ENCODE peak calls at places on chromosomes 6 and 20, in seven cellular contexts. G is IMR-90, H is neuronal stem cell, W is mesendoderm, Z is H1, X is H9, L is trophoblast cell. V is an unnamed sample.

GRCh38 chr20:805713-806112 is 27.8 kb upstream of the FAM110A start:
- DNase-seq in X (no peak), H (peak; percentile 43), Z (no peak), W (peak; percentile 71), G (peak; percentile 12), L (no peak), V (peak; percentile 19)

GRCh38 chr20:32517914-32518592 is 67.1 kb downstream of the NOL4L start:
- DNase-seq in G (no peak), H (no peak), Z (no peak), W (no peak), L (no peak), X (no peak), V (no peak)

GRCh38 chr6:134729590-134729989 is 220.3 kb downstream of the ALDH8A1 start:
- DNase-seq in Z (no peak), H (no peak), G (peak; percentile 29), L (no peak), W (peak; percentile 15), X (no peak), V (no peak)

GRCh38 chr6:160137130-160137988 is 15.7 kb downstream of the SLC22A1 start:
- DNase-seq in G (no peak), X (no peak), L (no peak), W (peak; percentile 31), H (no peak), Z (no peak), V (no peak)

GRCh38 chr6:28922841-28923317 is 906 bp downstream of the TRIM27 start:
- DNase-seq in W (peak; percentile 50), Z (no peak), X (no peak), G (peak; percentile 31), H (no peak), L (peak; percentile 41), V (peak; percentile 59)

GRCh38 chr6:136095961-136096360 is 154.2 kb downstream of the MTFR2 start:
- DNase-seq in X (no peak), H (no peak), L (no peak), Z (no peak), W (no peak), G (no peak), V (no peak)

GRCh38 chr6:157571269-157571668 is 190.3 kb downstream of the ZDHHC14 start:
- DNase-seq in H (no peak), X (no peak), L (no peak), W (no peak), G (no peak), Z (no peak), V (no peak)

GRCh38 chr6:46419576-46420002 is 71.7 kb downstream of the RCAN2 start:
- DNase-seq in Z (no peak), L (peak; percentile 81), W (peak; percentile 68), H (peak; percentile 47), G (peak; percentile 67), X (peak; percentile 31), V (peak; percentile 70)

GRCh38 chr6:93721386-93722048 is 302.2 kb upstream of the EPHA7 start:
- DNase-seq in X (peak; percentile 61), G (no peak), W (peak; percentile 87), H (peak; percentile 45), Z (peak; percentile 25), L (no peak), V (peak; percentile 48)

GRCh38 chr6:126546771-126547170 is 206.9 kb downstream of the CENPW start:
- DNase-seq in H (no peak), G (peak; percentile 0), Z (no peak), X (no peak), W (no peak), L (no peak), V (no peak)

GRCh38 chr6:111604259-111605099 is 1.2 kb downstream of the TRAF3IP2 start:
- DNase-seq in X (no peak), W (peak; percentile 70), L (peak; percentile 34), Z (no peak), G (peak; percentile 80), H (no peak), V (peak; percentile 86)

GRCh38 chr6:52164319-52165094 is 21.7 kb upstream of the IL17A start:
- DNase-seq in Z (no peak), L (no peak), G (no peak), H (no peak), X (no peak), W (no peak), V (no peak)

GRCh38 chr20:49297605-49298530 is 20.0 kb upstream of the ZNFX1 start:
- DNase-seq in Z (no peak), H (no peak), G (no peak), X (no peak), L (no peak), W (no peak), V (no peak)

GRCh38 chr6:95228636-95229035 is 348.7 kb upstream of the MANEA start:
- DNase-seq in L (no peak), H (no peak), G (no peak), Z (no peak), X (no peak), W (peak; percentile 7), V (no peak)

GRCh38 chr6:16704706-16705402 is 56.4 kb downstream of the ATXN1 start:
- DNase-seq in G (peak; percentile 79), H (no peak), L (no peak), X (no peak), Z (no peak), W (no peak), V (peak; percentile 80)

GRCh38 chr20:24684954-24685691 is 215.7 kb downstream of the SYNDIG1 start:
- DNase-seq in W (peak; percentile 44), X (peak; percentile 54), L (peak; percentile 20), H (no peak), G (no peak), Z (peak; percentile 10), V (no peak)

GRCh38 chr6:161583561-161583960 is 309.7 kb upstream of the AGPAT4 start:
- DNase-seq in Z (no peak), L (no peak), W (no peak), X (no peak), G (no peak), H (no peak), V (no peak)

GRCh38 chr6:154996841-154997311 is 1.8 kb downstream of the TIAM2 start:
- DNase-seq in H (no peak), W (no peak), Z (no peak), L (peak; percentile 80), G (no peak), X (no peak), V (no peak)

GRCh38 chr6:6997282-6998193 is 110.2 kb upstream of the RREB1 start:
- DNase-seq in Z (no peak), H (no peak), L (peak; percentile 40), W (no peak), G (no peak), X (no peak), V (no peak)

GRCh38 chr20:43444107-43444506 is 13.6 kb upstream of the SRSF6 start:
- DNase-seq in W (peak; percentile 43), L (no peak), Z (no peak), G (no peak), H (no peak), X (peak; percentile 16), V (no peak)

GRCh38 chr20:53072923-53073579 is 100.9 kb downstream of the TSHZ2 start:
- DNase-seq in H (no peak), G (no peak), L (no peak), Z (no peak), W (no peak), X (no peak), V (no peak)
- H2BK120ac ChIP-seq in H (no peak overlapping the region), G (no peak overlapping the region), L (no peak overlapping the region), Z (no peak overlapping the region), W (no peak overlapping the region), X (no peak overlapping the region), V (no peak overlapping the region)

DNA sequence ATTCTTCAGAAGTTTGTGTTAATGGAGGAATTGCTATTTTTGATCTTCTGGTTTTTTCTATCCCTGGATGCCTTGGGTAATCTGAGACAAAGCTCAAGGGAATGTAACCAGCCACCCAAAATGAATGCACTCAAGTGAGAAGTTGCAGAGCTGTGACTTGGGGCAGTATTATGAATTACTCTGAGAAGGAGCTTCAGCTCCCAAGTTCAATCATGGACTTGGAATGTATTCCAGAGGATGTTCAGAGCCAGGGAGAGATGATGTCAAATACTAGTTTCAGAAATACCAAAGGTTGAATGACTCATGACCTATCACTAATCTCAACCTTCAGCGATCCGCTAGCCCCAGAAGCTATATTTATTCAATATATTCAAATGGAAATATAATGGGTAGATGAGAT is 375.2 kb upstream of the PLCB4 start:
- DNase-seq in X (no peak), H (no peak), Z (no peak), L (peak; percentile 87), W (no peak), G (peak; percentile 93), V (peak; percentile 54)
- H2BK120ac ChIP-seq in X (no peak overlapping the region), H (no peak overlapping the region), Z (no peak overlapping the region), L (no peak overlapping the region), W (no peak overlapping the region), G (no peak overlapping the region), V (no peak overlapping the region)

DNA sequence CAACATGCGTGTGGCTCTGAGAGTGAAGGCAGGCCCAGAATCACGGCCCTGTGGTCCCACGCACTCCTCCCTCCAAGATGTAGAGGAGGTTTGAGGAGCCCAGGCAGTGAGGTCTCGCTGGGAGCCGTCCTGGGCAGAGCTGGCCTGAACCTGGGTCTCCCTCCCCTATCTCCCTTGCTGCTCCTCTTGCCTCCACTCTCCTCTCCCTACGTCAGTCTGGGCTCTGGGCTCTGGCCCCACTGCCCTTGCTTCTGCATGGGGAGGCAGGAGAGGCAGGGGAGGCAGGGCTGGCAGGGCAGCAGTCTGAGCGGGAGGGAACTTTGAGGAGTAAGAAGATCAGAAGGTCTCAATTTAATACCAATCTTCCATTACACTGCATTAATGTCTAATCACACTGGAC is 375.1 kb downstream of the ZFAND3 start:
- DNase-seq in G (no peak), X (no peak), H (no peak), Z (no peak), L (no peak), W (no peak), V (no peak)
- H2BK120ac ChIP-seq in G (no peak overlapping the region), X (no peak overlapping the region), H (no peak overlapping the region), Z (no peak overlapping the region), L (no peak overlapping the region), W (no peak overlapping the region), V (no peak overlapping the region)

GRCh38 chr6:142350309-142350708 is 48.5 kb downstream of the ADGRG6 start:
- DNase-seq in G (no peak), W (no peak), L (no peak), X (no peak), H (no peak), Z (no peak), V (no peak)

GRCh38 chr6:142357879-142358278 is 56.1 kb downstream of the ADGRG6 start:
- DNase-seq in L (no peak), X (no peak), H (no peak), G (peak; percentile 71), W (no peak), Z (no peak), V (peak; percentile 71)

GRCh38 chr6:142356271-142356938 is 54.6 kb downstream of the ADGRG6 start:
- DNase-seq in X (no peak), H (no peak), Z (no peak), W (no peak), G (peak; percentile 50), L (no peak), V (peak; percentile 71)

GRCh38 chr6:142355481-142356174 is 53.8 kb downstream of the ADGRG6 start:
- DNase-seq in L (no peak), Z (no peak), W (no peak), X (no peak), G (no peak), H (no peak), V (no peak)

GRCh38 chr6:142353690-142354089 is 51.9 kb downstream of the ADGRG6 start:
- DNase-seq in G (no peak), L (no peak), Z (no peak), X (no peak), W (no peak), H (no peak), V (no peak)
- H2BK120ac ChIP-seq in G (no peak overlapping the region), L (no peak overlapping the region), Z (no peak overlapping the region), X (no peak overlapping the region), W (no peak overlapping the region), H (no peak overlapping the region), V (no peak overlapping the region)

GRCh38 chr20:8601542-8601912 is 467.4 kb upstream of the PLCB4 start:
- DNase-seq in Z (no peak), G (no peak), H (no peak), X (no peak), L (no peak), W (no peak), V (no peak)
- H2BK120ac ChIP-seq in Z (no peak overlapping the region), G (no peak overlapping the region), H (no peak overlapping the region), X (no peak overlapping the region), L (no peak overlapping the region), W (no peak overlapping the region), V (no peak overlapping the region)

V was measured in mesenchymal stem cell.